ENCODE peak calls at places on chromosomes 13 and 19, in five cellular contexts. X is heart right ventricle, Z is right lobe of liver, N is thoracic aorta, R is Caco-2. B is an unnamed sample. For H3K4me1, the result is how much of the 10 kb centered on the place peaks cover.

GRCh38 chr13:73984949-73985691 is 149.1 kb downstream of the KLF12 start:
- DNase-seq in Z (no peak), X (peak), R (no peak), N (no peak), B (peak)

GRCh38 chr13:114338959-114339358 is 24.7 kb downstream of the CHAMP1 start:
- DNase-seq in Z (no peak), X (no peak), N (no peak), R (no peak), B (no peak)

GRCh38 chr13:77868717-77869116 is 49.9 kb downstream of the EDNRB start:
- DNase-seq in R (no peak), N (no peak), X (no peak), Z (no peak), B (no peak)

GRCh38 chr13:23506071-23506820 is 64.0 kb upstream of the TNFRSF19 start:
- DNase-seq in X (no peak), R (no peak), N (no peak), Z (no peak), B (no peak)

GRCh38 chr19:49113762-49114629 is at the start of gene LIN7B:
- DNase-seq in Z (peak), R (peak), X (peak), N (no peak), B (peak)

GRCh38 chr13:97629601-97630272 is 195.8 kb downstream of the RAP2A start:
- DNase-seq in X (no peak), N (no peak), R (no peak), Z (no peak), B (no peak)

GRCh38 chr19:48216933-48217332 is 38.8 kb downstream of the CARD8 start:
- DNase-seq in N (no peak), X (no peak), Z (no peak), R (no peak), B (no peak)

GRCh38 chr13:38417727-38418126 is 68.1 kb downstream of the UFM1 start:
- DNase-seq in N (no peak), X (no peak), Z (no peak), R (peak), B (no peak)

GRCh38 chr13:60134376-60134775 is 29.4 kb downstream of the DIAPH3 start:
- DNase-seq in X (no peak), N (no peak), Z (no peak), R (no peak), B (no peak)

GRCh38 chr19:48120505-48120904 is 9.9 kb upstream of the PLA2G4C start:
- DNase-seq in Z (no peak), N (no peak), X (no peak), R (no peak), B (no peak)

GRCh38 chr19:31100945-31101344 is 248.3 kb downstream of the TSHZ3 start:
- DNase-seq in Z (no peak), X (no peak), R (no peak), N (no peak), B (no peak)

GRCh38 chr13:113060557-113061270 is 44.9 kb upstream of the F7 start:
- DNase-seq in N (no peak), X (no peak), R (no peak), Z (peak), B (no peak)

GRCh38 chr19:31307270-31307669 is 42.0 kb downstream of the TSHZ3 start:
- DNase-seq in R (no peak), X (no peak), Z (no peak), N (no peak), B (no peak)

GRCh38 chr19:5719274-5719960 is 529 bp downstream of the LONP1 start:
- DNase-seq in Z (no peak), N (no peak), R (peak), X (no peak), B (no peak)

GRCh38 chr19:49507803-49508494 is 4.5 kb upstream of the FCGRT start:
- DNase-seq in N (no peak), X (no peak), Z (no peak), R (no peak), B (no peak)

GRCh38 chr19:18479964-18480723 is 41.7 kb downstream of the ELL start:
- DNase-seq in R (no peak), X (no peak), N (peak), Z (peak), B (peak)

GRCh38 chr19:50777830-50778303 is 7.6 kb downstream of the GPR32 start:
- DNase-seq in Z (no peak), N (no peak), X (no peak), R (no peak), B (no peak)

GRCh38 chr13:58134012-58134411 is 502.5 kb downstream of the PCDH17 start:
- DNase-seq in R (no peak), N (no peak), X (no peak), Z (no peak), B (no peak)

GRCh38 chr19:20078696-20079095 is 896 bp downstream of the ZNF90 start:
- DNase-seq in Z (no peak), X (peak), N (no peak), R (peak), B (peak)

GRCh38 chr19:55341191-55342043 is 1.7 kb downstream of the KMT5C start:
- DNase-seq in R (peak), Z (peak), N (no peak), X (peak), B (peak)

GRCh38 chr13:44719857-44720671 is 143.9 kb upstream of the TSC22D1 start:
- DNase-seq in X (peak), Z (no peak), R (no peak), N (no peak), B (no peak)

DNA sequence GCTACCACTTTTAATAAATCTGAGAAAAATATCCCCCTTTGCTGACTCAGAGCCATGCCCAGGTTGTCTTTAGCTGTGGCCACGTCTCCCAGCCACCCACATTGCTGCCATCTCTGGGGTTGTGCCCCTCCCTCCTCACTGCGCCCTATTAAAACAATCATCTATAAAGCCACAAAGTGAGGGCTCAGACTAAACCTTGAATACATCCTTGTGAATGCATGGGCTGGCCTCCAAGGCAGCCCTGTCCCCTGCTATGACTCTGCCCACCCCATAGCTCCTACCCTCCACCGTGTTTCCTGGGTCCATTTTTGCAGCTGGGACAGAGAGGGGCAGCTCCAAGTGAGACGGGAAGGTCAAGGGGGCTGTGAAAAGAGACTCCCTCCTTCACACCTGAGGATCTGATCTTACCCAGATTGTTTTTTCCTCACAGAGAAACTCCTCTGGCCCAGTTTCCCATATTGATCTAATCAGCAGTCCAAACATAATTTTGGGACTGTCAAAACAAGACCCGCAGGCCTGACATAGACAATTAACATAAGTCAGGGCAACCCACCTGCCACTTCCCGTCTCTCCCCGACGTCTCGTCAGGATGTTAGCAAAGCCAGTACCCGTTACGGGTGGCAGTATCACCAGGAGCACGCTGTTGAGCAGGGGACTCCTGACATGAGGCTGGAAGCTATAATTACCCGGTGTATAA is 199.0 kb downstream of the KATNAL1 start:
- DNase-seq in R (no peak), X (no peak), Z (no peak), N (no peak), B (no peak)
- H3K4me3 ChIP-seq in R (no peak), X (no peak), Z (no peak), N (no peak), B (no peak)

GRCh38 chr13:50073340-50073739 is 58.1 kb downstream of the KCNRG start:
- DNase-seq in X (no peak), Z (no peak), N (no peak), R (no peak), B (no peak)

GRCh38 chr13:50072676-50073075 is 57.4 kb downstream of the KCNRG start:
- DNase-seq in R (no peak), N (no peak), X (no peak), Z (no peak), B (no peak)

GRCh38 chr13:50078512-50079277 is 63.5 kb downstream of the KCNRG start:
- DNase-seq in X (no peak), R (no peak), N (no peak), Z (no peak), B (no peak)

GRCh38 chr13:50074843-50075242 is 59.6 kb downstream of the KCNRG start:
- DNase-seq in N (no peak), Z (no peak), X (no peak), R (no peak), B (no peak)

GRCh38 chr13:50075619-50076097 is 60.4 kb downstream of the KCNRG start:
- DNase-seq in R (no peak), X (no peak), Z (no peak), N (no peak), B (no peak)
- H3K4me1 ChIP-seq in R (under half), X (under half), Z (under half), N (under half), B (under half)

DNA sequence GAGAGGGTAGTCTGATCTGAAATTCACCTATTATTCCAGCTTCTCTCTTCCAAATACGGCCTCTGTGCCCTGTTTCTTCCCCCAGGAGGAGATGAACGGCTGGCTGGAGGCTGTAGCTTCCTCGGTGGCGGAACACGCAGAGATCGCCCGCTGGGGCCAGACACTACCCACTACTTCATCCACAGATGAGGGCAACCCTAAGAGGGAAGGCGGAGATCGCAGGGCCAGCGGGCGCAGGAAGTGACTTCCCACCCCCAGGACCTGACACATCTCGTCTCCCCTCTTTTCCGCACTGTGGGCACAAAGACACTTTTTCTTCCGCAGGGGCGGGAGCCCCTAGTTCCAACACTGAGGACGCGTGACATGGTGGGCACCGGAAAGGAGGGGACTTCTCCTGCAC is 1.3 kb upstream of the SHKBP1 start:
- DNase-seq in R (no peak), N (no peak), Z (no peak), X (no peak), B (no peak)
- H3K4me3 ChIP-seq in R (no peak), N (no peak), Z (no peak), X (no peak), B (no peak)

GRCh38 chr19:1386945-1387683 is 3.4 kb downstream of the NDUFS7 start:
- DNase-seq in Z (no peak), X (no peak), N (no peak), R (no peak), B (no peak)
- H3K4me1 ChIP-seq in Z (under half), X (under half), N (under half), R (under half), B (under half)

GRCh38 chr19:58354478-58355030 is 1.3 kb upstream of the A1BG start:
- DNase-seq in R (no peak), N (no peak), Z (no peak), X (no peak), B (peak)

GRCh38 chr19:58351996-58352755 is 1.1 kb downstream of the A1BG start:
- DNase-seq in X (no peak), Z (peak), R (no peak), N (no peak), B (peak)

GRCh38 chr19:58353717-58354477 is 605 bp upstream of the A1BG start:
- DNase-seq in Z (peak), N (no peak), R (no peak), X (no peak), B (no peak)

GRCh38 chr19:58351558-58351878 is 1.8 kb downstream of the A1BG start:
- DNase-seq in Z (no peak), X (no peak), R (no peak), N (no peak), B (peak)

DNA sequence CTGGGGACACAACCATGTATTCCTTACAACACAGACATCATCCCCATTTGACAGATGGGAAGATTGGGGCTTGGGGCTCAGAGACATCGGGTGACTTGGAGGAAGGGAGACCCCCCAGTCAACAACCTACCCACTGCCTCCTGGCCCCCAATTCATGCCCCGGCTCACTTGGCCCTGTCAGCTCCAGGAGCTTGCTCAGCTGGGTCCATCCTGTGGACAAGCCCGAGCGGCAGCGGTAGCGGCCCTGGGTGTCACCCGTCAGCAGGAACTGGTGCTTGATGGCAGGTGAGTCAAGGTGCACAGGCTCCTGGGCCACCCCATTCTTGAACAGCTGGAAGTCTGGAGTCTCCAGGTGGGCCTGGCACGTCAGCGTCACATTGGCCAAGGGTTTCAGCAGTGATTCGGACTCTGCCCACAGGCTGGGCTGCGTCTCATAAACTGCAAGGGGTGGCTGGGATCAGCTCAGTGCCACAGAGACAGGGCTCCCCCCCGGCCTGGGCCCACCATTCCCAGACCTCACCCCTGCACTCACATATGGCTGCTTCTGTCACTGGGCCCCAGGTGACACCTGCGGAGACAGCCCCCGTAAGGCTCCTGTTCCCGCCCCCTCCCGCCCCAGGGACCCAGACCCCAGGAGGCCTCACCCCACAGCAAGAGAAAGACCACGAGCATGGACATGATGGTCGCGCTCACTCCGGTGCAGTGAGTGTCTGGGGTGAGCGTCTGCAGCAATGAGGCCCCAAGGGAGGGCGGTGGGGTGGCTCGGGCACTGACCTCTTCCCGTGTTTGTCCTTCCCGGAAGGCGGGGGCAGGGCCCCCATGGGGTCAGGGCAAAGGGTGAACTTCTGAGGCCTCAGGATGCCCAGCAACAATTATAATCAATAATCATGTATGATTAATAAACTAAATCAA is at the start of gene A1BG:
- DNase-seq in N (no peak), Z (peak), X (no peak), R (no peak), B (no peak)
- H3K4me3 ChIP-seq in N (no peak), Z (peak), X (no peak), R (no peak), B (no peak)

GRCh38 chr19:33300016-33300981 is 2.0 kb downstream of the CEBPA start:
- DNase-seq in X (no peak), Z (peak), N (no peak), R (no peak), B (peak)
- H3K4me1 ChIP-seq in X (under half), Z (under half), N (under half), R (half or more), B (under half)

DNA sequence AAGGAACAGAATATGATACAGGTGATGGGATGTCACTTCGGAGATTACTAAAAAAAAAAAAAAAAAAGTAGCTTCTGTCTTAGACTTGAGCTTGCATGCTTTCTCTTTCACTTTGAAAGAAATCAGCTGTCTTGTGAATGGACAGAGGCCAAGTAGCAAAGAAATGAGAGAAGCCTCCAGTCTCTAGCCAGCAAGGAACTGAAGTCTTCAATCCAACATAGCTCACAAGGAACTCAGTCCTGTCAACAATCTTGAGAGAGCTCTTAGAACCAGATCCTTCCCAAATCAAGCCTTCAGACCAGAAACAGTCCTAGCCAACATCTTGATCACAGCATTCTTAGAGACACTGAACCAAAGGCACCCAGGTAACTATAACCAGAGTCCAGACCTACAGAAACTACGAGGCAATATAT is 7.7 kb downstream of the N4BP2L2 start:
- DNase-seq in Z (no peak), R (no peak), X (peak), N (no peak), B (no peak)
- H3K4me3 ChIP-seq in Z (no peak), R (no peak), X (no peak), N (peak), B (peak)